ENCODE peak calls at places on chromosome 5, in four cellular contexts. One of them, this sample, is unnamed.

GRCh38 chr5:14036514-14036913 is 92.0 kb upstream of the DNAH5 start:
- DNase-seq in HFFc6: peak
- DNase-seq in cardiac muscle cell: no peak
- DNase-seq in CD8-positive, alpha-beta T cell: no peak
- DNase-seq in this sample: peak

GRCh38 chr5:73115399-73116051 is 4.8 kb upstream of the TMEM171 start:
- DNase-seq in CD8-positive, alpha-beta T cell: no peak
- DNase-seq in HFFc6: peak
- DNase-seq in cardiac muscle cell: no peak
- DNase-seq in this sample: no peak

GRCh38 chr5:170745481-170746061 is 38.0 kb upstream of the GABRP start:
- DNase-seq in cardiac muscle cell: peak
- DNase-seq in HFFc6: peak
- DNase-seq in CD8-positive, alpha-beta T cell: no peak
- DNase-seq in this sample: peak

GRCh38 chr5:117623042-117623815 is 1048.6 kb upstream of the SEMA6A start:
- DNase-seq in CD8-positive, alpha-beta T cell: no peak
- DNase-seq in HFFc6: no peak
- DNase-seq in cardiac muscle cell: peak
- DNase-seq in this sample: peak

GRCh38 chr5:57174850-57175525 is 1.1 kb downstream of the GPBP1 start:
- DNase-seq in cardiac muscle cell: peak
- DNase-seq in HFFc6: no peak
- DNase-seq in CD8-positive, alpha-beta T cell: no peak
- DNase-seq in this sample: no peak

GRCh38 chr5:157593036-157593435 is 17.5 kb upstream of the ADAM19 start:
- DNase-seq in CD8-positive, alpha-beta T cell: no peak
- DNase-seq in cardiac muscle cell: no peak
- DNase-seq in HFFc6: no peak
- DNase-seq in this sample: no peak

GRCh38 chr5:141747646-141748229 is 65.7 kb upstream of the ARAP3 start:
- DNase-seq in CD8-positive, alpha-beta T cell: no peak
- DNase-seq in HFFc6: no peak
- DNase-seq in cardiac muscle cell: no peak
- DNase-seq in this sample: no peak

GRCh38 chr5:102764381-102765005 is 9.4 kb downstream of the PAM start:
- DNase-seq in HFFc6: no peak
- DNase-seq in CD8-positive, alpha-beta T cell: no peak
- DNase-seq in cardiac muscle cell: no peak
- DNase-seq in this sample: no peak

GRCh38 chr5:33583332-33583731 is 142.6 kb downstream of the TARS1 start:
- DNase-seq in HFFc6: no peak
- DNase-seq in cardiac muscle cell: no peak
- DNase-seq in CD8-positive, alpha-beta T cell: no peak
- DNase-seq in this sample: no peak

GRCh38 chr5:43210570-43210969 is 18.5 kb downstream of the NIM1K start:
- DNase-seq in HFFc6: no peak
- DNase-seq in cardiac muscle cell: no peak
- DNase-seq in CD8-positive, alpha-beta T cell: no peak
- DNase-seq in this sample: no peak

GRCh38 chr5:151682751-151683331 is 3.9 kb downstream of the SPARC start:
- DNase-seq in cardiac muscle cell: peak
- DNase-seq in HFFc6: peak
- DNase-seq in CD8-positive, alpha-beta T cell: no peak
- DNase-seq in this sample: no peak

This sample was measured in Calu3.